ENCODE peak calls at places on chromosomes 13 and 19, in eight cellular contexts. B is OCI-LY7; G is AG10803; A is tibial artery; F is upper lobe of right lung; V is lower lobe of right lung; R is CD8-positive, alpha-beta T cell; I is GM06990. L is an unnamed sample.

GRCh38 chr13:75636339-75637095 is 387 bp downstream of the LMO7 start:
- DNase-seq in B (peak), G (peak), A (peak), F (peak), V (peak), R (peak), I (peak), L (peak)

GRCh38 chr13:113816925-113817859 is 46.7 kb downstream of the GAS6 start:
- DNase-seq in B (peak), G (peak), A (peak), F (peak), V (peak), R (peak), I (peak), L (no peak)

GRCh38 chr13:79403113-79403512 is 2.9 kb downstream of the RBM26 start:
- DNase-seq in B (no peak), G (no peak), A (no peak), F (no peak), V (no peak), R (no peak), I (no peak), L (no peak)

GRCh38 chr19:10688545-10689280 is 12.5 kb upstream of the QTRT1 start:
- DNase-seq in B (no peak), G (no peak), A (no peak), F (no peak), V (no peak), R (no peak), I (no peak), L (no peak)

GRCh38 chr13:97344250-97345175 is 89.5 kb upstream of the RAP2A start:
- DNase-seq in B (peak), G (peak), A (no peak), F (no peak), V (peak), R (peak), I (no peak), L (no peak)

GRCh38 chr19:7482584-7483439 is 6.0 kb downstream of the PEX11G start:
- DNase-seq in B (no peak), G (no peak), A (no peak), F (no peak), V (peak), R (no peak), I (no peak), L (no peak)

GRCh38 chr19:2462635-2463421 is 6.1 kb upstream of the LMNB2 start:
- DNase-seq in B (no peak), G (peak), A (peak), F (peak), V (peak), R (no peak), I (no peak), L (peak)

GRCh38 chr13:44412341-44412935 is 38.8 kb downstream of the SERP2 start:
- DNase-seq in B (no peak), G (no peak), A (no peak), F (no peak), V (no peak), R (no peak), I (no peak), L (no peak)

GRCh38 chr13:25218011-25218410 is 45.9 kb upstream of the AMER2 start:
- DNase-seq in B (no peak), G (peak), A (no peak), F (no peak), V (no peak), R (no peak), I (no peak), L (no peak)

GRCh38 chr19:33339016-33339749 is 34.3 kb upstream of the CEBPG start:
- DNase-seq in B (no peak), G (no peak), A (no peak), F (no peak), V (no peak), R (no peak), I (no peak), L (no peak)

GRCh38 chr13:34817246-34817645 is 124.8 kb upstream of the NBEA start:
- DNase-seq in B (no peak), G (peak), A (no peak), F (no peak), V (no peak), R (no peak), I (no peak), L (no peak)

GRCh38 chr19:18202759-18203407 is 959 bp downstream of the RAB3A start:
- DNase-seq in B (peak), G (no peak), A (no peak), F (peak), V (no peak), R (peak), I (peak), L (no peak)

GRCh38 chr13:20702945-20703784 is at the start of gene IL17D:
- DNase-seq in B (peak), G (no peak), A (peak), F (peak), V (peak), R (peak), I (peak), L (no peak)

GRCh38 chr19:2333027-2333806 is 4.7 kb downstream of the SPPL2B start:
- DNase-seq in B (peak), G (no peak), A (no peak), F (no peak), V (no peak), R (no peak), I (no peak), L (no peak)

GRCh38 chr19:18809149-18809978 is 18.3 kb upstream of the COMP start:
- DNase-seq in B (no peak), G (peak), A (peak), F (no peak), V (no peak), R (no peak), I (no peak), L (no peak)

GRCh38 chr13:97978661-97979450 is 25.4 kb downstream of the IPO5 start:
- DNase-seq in B (no peak), G (peak), A (no peak), F (no peak), V (no peak), R (no peak), I (no peak), L (no peak)

GRCh38 chr19:16456652-16457194 is 15.0 kb downstream of the EPS15L1 start:
- DNase-seq in B (no peak), G (no peak), A (no peak), F (no peak), V (no peak), R (no peak), I (no peak), L (no peak)

GRCh38 chr19:14118165-14119051 is 846 bp upstream of the PRKACA start:
- DNase-seq in B (no peak), G (peak), A (peak), F (peak), V (peak), R (peak), I (peak), L (no peak)

GRCh38 chr13:101970339-101970738 is 431.5 kb downstream of the FGF14 start:
- DNase-seq in B (no peak), G (no peak), A (no peak), F (no peak), V (no peak), R (no peak), I (no peak), L (no peak)

GRCh38 chr13:31767175-31767900 is 28.0 kb downstream of the RXFP2 start:
- DNase-seq in B (no peak), G (peak), A (no peak), F (no peak), V (no peak), R (no peak), I (no peak), L (no peak)

GRCh38 chr19:3252650-3253049 is 28.2 kb downstream of the CELF5 start:
- DNase-seq in B (no peak), G (no peak), A (no peak), F (no peak), V (no peak), R (no peak), I (no peak), L (no peak)

GRCh38 chr19:677201-677600 is 1.0 kb downstream of the FSTL3 start:
- DNase-seq in B (no peak), G (peak), A (peak), F (peak), V (peak), R (peak), I (no peak), L (peak)

GRCh38 chr13:63420685-63421084 is 2005.0 kb upstream of the PCDH20 start:
- DNase-seq in B (no peak), G (no peak), A (no peak), F (no peak), V (no peak), R (no peak), I (no peak), L (no peak)

GRCh38 chr19:38658462-38659306 is 11.2 kb downstream of the ACTN4 start:
- DNase-seq in B (no peak), G (peak), A (peak), F (no peak), V (no peak), R (no peak), I (no peak), L (no peak)

GRCh38 chr13:111937763-111938375 is 129.1 kb upstream of the SOX1 start:
- DNase-seq in B (no peak), G (no peak), A (no peak), F (peak), V (no peak), R (no peak), I (no peak), L (no peak)

GRCh38 chr13:102195566-102196462 is 206.0 kb downstream of the FGF14 start:
- DNase-seq in B (no peak), G (no peak), A (no peak), F (no peak), V (no peak), R (no peak), I (no peak), L (no peak)

GRCh38 chr13:24215732-24216131 is 55.2 kb downstream of the SPATA13 start:
- DNase-seq in B (no peak), G (peak), A (no peak), F (no peak), V (no peak), R (no peak), I (no peak), L (no peak)

GRCh38 chr13:33388254-33388998 is 102.9 kb upstream of the STARD13 start:
- DNase-seq in B (no peak), G (peak), A (no peak), F (no peak), V (no peak), R (no peak), I (no peak), L (no peak)
- TF ChIP-seq CTCF in B (no peak), G (no peak), A (no peak), F (no peak), V (no peak), R (no peak), I (peak), L (no peak)

DNA sequence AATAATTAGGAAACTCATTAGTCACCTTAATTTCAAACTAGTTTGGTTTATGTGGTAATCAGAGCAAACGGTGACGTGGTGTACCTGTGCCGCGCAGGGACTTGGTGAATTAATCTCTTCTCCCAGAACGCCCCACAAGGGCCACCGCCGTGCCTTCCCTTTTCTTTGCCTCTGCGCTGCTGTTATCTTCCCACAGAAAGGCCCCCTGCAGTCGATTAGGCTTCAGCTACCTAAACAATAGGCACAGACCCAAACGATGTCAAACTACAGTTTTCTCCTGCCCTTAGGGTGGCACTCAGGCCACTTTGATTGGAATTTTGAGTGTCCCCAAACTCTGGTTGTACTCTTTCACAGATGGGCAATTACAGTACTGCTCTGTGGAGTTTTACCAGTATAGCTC is 115.5 kb downstream of the GGACT start:
- DNase-seq in B (no peak), G (no peak), A (no peak), F (no peak), V (no peak), R (no peak), I (no peak), L (no peak)
- TF ChIP-seq CTCF in B (no peak), G (no peak), A (no peak), F (no peak), V (no peak), R (no peak), I (no peak), L (no peak)

DNA sequence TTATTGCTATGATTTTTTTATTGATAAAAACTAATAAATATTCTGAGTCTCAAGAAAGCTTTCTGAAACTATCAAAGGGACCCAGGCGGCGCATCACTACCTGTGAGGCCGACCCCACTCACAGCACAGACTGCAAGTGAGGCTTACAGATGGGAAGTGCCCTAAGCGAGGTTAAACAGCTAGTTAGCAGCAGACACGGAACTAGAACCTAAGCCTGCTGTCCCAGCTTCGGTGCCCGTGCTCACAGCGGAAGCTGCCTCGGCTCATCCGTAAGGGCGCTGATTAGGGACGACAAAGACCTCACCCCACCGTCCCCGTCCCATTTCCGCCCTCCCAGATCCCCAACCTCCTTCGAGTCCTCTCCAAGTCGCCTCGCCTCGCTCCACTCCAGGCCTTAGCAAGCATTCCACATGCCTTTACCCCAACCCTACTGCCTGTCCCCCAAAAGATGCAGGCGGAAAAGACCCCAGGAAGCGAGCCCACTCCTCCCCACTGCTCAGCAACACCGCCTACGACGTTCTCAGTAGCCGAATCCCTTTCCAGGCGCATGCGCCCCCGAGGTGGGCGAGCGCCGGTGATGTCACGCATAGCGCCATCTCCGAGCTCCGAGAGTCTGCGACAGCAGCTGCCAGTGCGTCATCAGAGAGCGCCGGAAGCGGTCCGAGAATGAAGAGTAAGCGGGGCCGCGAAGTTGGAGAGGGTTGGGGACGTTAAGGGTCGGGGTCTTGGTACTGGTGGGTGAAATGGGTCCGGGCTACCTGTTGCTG is at the start of gene POP4:
- DNase-seq in B (peak), G (peak), A (peak), F (peak), V (peak), R (peak), I (peak), L (peak)
- TF ChIP-seq CTCF in B (no peak), G (no peak), A (no peak), F (no peak), V (no peak), R (no peak), I (no peak), L (no peak)

GRCh38 chr13:108508263-108508662 is 121.1 kb upstream of the MYO16 start:
- DNase-seq in B (peak), G (no peak), A (no peak), F (no peak), V (no peak), R (no peak), I (no peak), L (no peak)
- TF ChIP-seq CTCF in B (peak), G (peak), A (peak), F (peak), V (peak), R (no peak), I (no peak), L (peak)

DNA sequence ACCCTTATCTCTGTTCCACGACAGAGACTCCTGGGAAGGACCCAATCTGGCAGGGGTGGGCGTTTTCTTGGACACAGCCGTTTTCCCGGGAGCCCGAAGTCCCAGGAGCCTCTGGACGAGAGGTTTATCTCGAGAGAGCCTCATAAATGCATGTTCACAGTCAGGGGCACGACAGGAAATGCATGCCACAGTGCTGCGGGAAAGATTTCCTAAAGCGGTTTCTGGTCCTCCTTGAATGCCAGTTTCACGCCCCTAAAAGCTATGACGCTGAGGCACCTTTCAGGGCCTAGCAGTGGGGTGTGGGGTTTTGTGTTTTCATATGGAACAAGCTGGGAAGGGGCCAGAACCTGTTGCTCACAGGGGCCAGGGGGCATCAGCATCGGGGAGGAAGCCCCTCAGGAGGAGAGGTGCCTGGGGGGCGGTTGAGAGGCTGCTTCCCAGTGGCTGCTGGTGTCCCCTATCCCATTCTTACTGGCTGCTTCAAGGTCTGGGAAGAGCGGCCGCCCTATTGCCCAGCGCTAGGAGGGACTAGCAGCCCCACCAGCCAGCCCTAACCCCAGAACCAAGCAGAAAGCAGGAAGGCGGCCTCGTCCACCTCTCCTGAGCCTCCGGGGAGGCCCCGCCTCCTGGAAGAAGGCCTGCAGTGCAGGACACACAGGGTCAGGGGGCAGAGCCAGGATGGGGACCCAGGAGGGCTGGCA is 157.0 kb downstream of the KDM4B start:
- DNase-seq in B (no peak), G (no peak), A (no peak), F (no peak), V (no peak), R (peak), I (no peak), L (no peak)
- TF ChIP-seq CTCF in B (no peak), G (no peak), A (no peak), F (no peak), V (no peak), R (no peak), I (no peak), L (no peak)

GRCh38 chr13:40589285-40590109 is 76.9 kb downstream of the FOXO1 start:
- DNase-seq in B (peak), G (peak), A (no peak), F (no peak), V (no peak), R (no peak), I (peak), L (no peak)
- TF ChIP-seq CTCF in B (no peak), G (no peak), A (no peak), F (no peak), V (no peak), R (no peak), I (no peak), L (no peak)

GRCh38 chr13:110712849-110713641 is 455 bp upstream of the ING1 start:
- DNase-seq in B (peak), G (peak), A (peak), F (peak), V (peak), R (peak), I (peak), L (peak)
- TF ChIP-seq CTCF in B (no peak), G (no peak), A (no peak), F (no peak), V (no peak), R (no peak), I (no peak), L (no peak)

GRCh38 chr19:44800461-44800860 is 8.4 kb upstream of the BCAM start:
- DNase-seq in B (peak), G (peak), A (peak), F (peak), V (peak), R (peak), I (peak), L (no peak)
- TF ChIP-seq CTCF in B (peak), G (peak), A (peak), F (peak), V (peak), R (peak), I (peak), L (peak)